ENCODE peak calls at places on chromosomes 3 and 15, in seven cellular contexts. H, E, M, F, B, G and S are unnamed samples.

GRCh38 chr3:122857019-122857418 is 62.1 kb downstream of the SLC49A4 start:
- DNase-seq in H (peak), E (no peak), M (peak), F (no peak), B (no peak), G (no peak), S (peak)

GRCh38 chr3:10882851-10883250 is 66.8 kb downstream of the SLC6A11 start:
- DNase-seq in H (no peak), E (no peak), M (no peak), F (no peak), B (no peak), G (no peak), S (no peak)

GRCh38 chr15:101020945-101021344 is 101.8 kb downstream of the LRRK1 start:
- DNase-seq in H (no peak), E (no peak), M (no peak), F (no peak), B (no peak), G (no peak), S (no peak)

GRCh38 chr3:9224490-9224889 is 25.0 kb downstream of the SRGAP3 start:
- DNase-seq in H (peak), E (no peak), M (peak), F (peak), B (no peak), G (no peak), S (no peak)

GRCh38 chr3:121658716-121659435 is 1.8 kb downstream of the HCLS1 start:
- DNase-seq in H (no peak), E (no peak), M (no peak), F (no peak), B (no peak), G (no peak), S (no peak)

GRCh38 chr3:113606539-113607218 is 74.3 kb downstream of the SIDT1 start:
- DNase-seq in H (no peak), E (no peak), M (no peak), F (peak), B (peak), G (no peak), S (no peak)

GRCh38 chr15:38714309-38715072 is 149.9 kb upstream of the RASGRP1 start:
- DNase-seq in H (peak), E (no peak), M (peak), F (no peak), B (no peak), G (no peak), S (peak)

GRCh38 chr3:156551746-156552145 is 3.2 kb downstream of the SSR3 start:
- DNase-seq in H (peak), E (no peak), M (peak), F (no peak), B (no peak), G (no peak), S (peak)

GRCh38 chr3:122484985-122485384 is 29.8 kb downstream of the KPNA1 start:
- DNase-seq in H (peak), E (no peak), M (peak), F (no peak), B (no peak), G (no peak), S (peak)

GRCh38 chr3:11136871-11137626 is 17.2 kb upstream of the HRH1 start:
- DNase-seq in H (peak), E (peak), M (peak), F (no peak), B (no peak), G (no peak), S (peak)

GRCh38 chr3:187012609-187013051 is 82.3 kb downstream of the ST6GAL1 start:
- DNase-seq in H (peak), E (no peak), M (no peak), F (no peak), B (peak), G (peak), S (no peak)

GRCh38 chr3:155019576-155019975 is 60.5 kb upstream of the MME start:
- DNase-seq in H (peak), E (no peak), M (peak), F (no peak), B (no peak), G (no peak), S (peak)

GRCh38 chr3:142964150-142964498 is 650 bp upstream of the PAQR9 start:
- DNase-seq in H (no peak), E (no peak), M (peak), F (no peak), B (no peak), G (no peak), S (no peak)

GRCh38 chr15:101023501-101024110 is 104.4 kb downstream of the LRRK1 start:
- DNase-seq in H (no peak), E (no peak), M (peak), F (no peak), B (no peak), G (no peak), S (peak)

GRCh38 chr3:105040026-105040622 is 326.6 kb upstream of the ALCAM start:
- DNase-seq in H (no peak), E (no peak), M (peak), F (no peak), B (no peak), G (no peak), S (peak)

GRCh38 chr15:31265871-31266711 is 60.5 kb upstream of the KLF13 start:
- DNase-seq in H (no peak), E (peak), M (no peak), F (peak), B (peak), G (peak), S (peak)

GRCh38 chr15:33021806-33022389 is 172.6 kb downstream of the FMN1 start:
- DNase-seq in H (peak), E (peak), M (peak), F (peak), B (no peak), G (no peak), S (peak)